ENCODE peak calls at places on chromosomes 5 and 9, in five cellular contexts. One of them, this sample, is unnamed.

GRCh38 chr9:121915304-121915625 is 177.8 kb downstream of the TTLL11 start:
- DNase-seq in HCT116: no peak
- DNase-seq in HepG2: no peak
- DNase-seq in K562: no peak
- DNase-seq in SK-N-SH: no peak
- DNase-seq in this sample: no peak

GRCh38 chr9:70297141-70297540 is 38.4 kb downstream of the SMC5 start:
- DNase-seq in K562: no peak
- DNase-seq in HCT116: no peak
- DNase-seq in SK-N-SH: no peak
- DNase-seq in HepG2: no peak
- DNase-seq in this sample: no peak

GRCh38 chr5:153445875-153446567 is 44.4 kb upstream of the GRIA1 start:
- DNase-seq in K562: no peak
- DNase-seq in HepG2: no peak
- DNase-seq in HCT116: no peak
- DNase-seq in SK-N-SH: peak
- DNase-seq in this sample: peak

GRCh38 chr9:94042516-94042915 is 41.7 kb upstream of the PTPDC1 start:
- DNase-seq in HCT116: no peak
- DNase-seq in K562: no peak
- DNase-seq in SK-N-SH: no peak
- DNase-seq in HepG2: no peak
- DNase-seq in this sample: no peak

GRCh38 chr9:89149726-89150125 is 28.9 kb downstream of the SHC3 start:
- DNase-seq in K562: no peak
- DNase-seq in HepG2: no peak
- DNase-seq in SK-N-SH: no peak
- DNase-seq in HCT116: no peak
- DNase-seq in this sample: peak

GRCh38 chr9:91489391-91489899 is 65.8 kb upstream of the NFIL3 start:
- DNase-seq in SK-N-SH: no peak
- DNase-seq in K562: no peak
- DNase-seq in HCT116: no peak
- DNase-seq in HepG2: no peak
- DNase-seq in this sample: no peak

GRCh38 chr9:34554211-34555001 is 31.6 kb upstream of the ENHO start:
- DNase-seq in K562: no peak
- DNase-seq in HCT116: no peak
- DNase-seq in SK-N-SH: peak
- DNase-seq in HepG2: no peak
- DNase-seq in this sample: no peak

GRCh38 chr5:84494453-84494852 is 109.8 kb upstream of the EDIL3 start:
- DNase-seq in K562: no peak
- DNase-seq in SK-N-SH: no peak
- DNase-seq in HepG2: no peak
- DNase-seq in HCT116: no peak
- DNase-seq in this sample: no peak

GRCh38 chr9:70795841-70796240 is 325.6 kb downstream of the TRPM3 start:
- DNase-seq in SK-N-SH: no peak
- DNase-seq in HCT116: no peak
- DNase-seq in HepG2: no peak
- DNase-seq in K562: no peak
- DNase-seq in this sample: no peak

GRCh38 chr5:989961-990530 is 18.6 kb upstream of the NKD2 start:
- DNase-seq in SK-N-SH: peak
- DNase-seq in HepG2: no peak
- DNase-seq in HCT116: no peak
- DNase-seq in K562: peak
- DNase-seq in this sample: no peak

GRCh38 chr5:175652741-175653663 is 4.9 kb upstream of the HRH2 start:
- DNase-seq in SK-N-SH: no peak
- DNase-seq in HepG2: no peak
- DNase-seq in K562: no peak
- DNase-seq in HCT116: no peak
- DNase-seq in this sample: no peak

GRCh38 chr5:5320062-5320805 is 102.2 kb upstream of the ICE1 start:
- DNase-seq in K562: no peak
- DNase-seq in HepG2: no peak
- DNase-seq in SK-N-SH: no peak
- DNase-seq in HCT116: no peak
- DNase-seq in this sample: no peak

GRCh38 chr9:88874391-88874790 is 116.9 kb upstream of the S1PR3 start:
- DNase-seq in K562: peak
- DNase-seq in HepG2: peak
- DNase-seq in SK-N-SH: no peak
- DNase-seq in HCT116: no peak
- DNase-seq in this sample: no peak

GRCh38 chr5:92403308-92403707 is 1020.2 kb upstream of the ARRDC3 start:
- DNase-seq in HepG2: no peak
- DNase-seq in K562: no peak
- DNase-seq in SK-N-SH: no peak
- DNase-seq in HCT116: no peak
- DNase-seq in this sample: no peak

GRCh38 chr5:92402045-92402444 is 1018.9 kb upstream of the ARRDC3 start:
- DNase-seq in HCT116: no peak
- DNase-seq in K562: no peak
- DNase-seq in SK-N-SH: no peak
- DNase-seq in HepG2: no peak
- DNase-seq in this sample: no peak

DNA sequence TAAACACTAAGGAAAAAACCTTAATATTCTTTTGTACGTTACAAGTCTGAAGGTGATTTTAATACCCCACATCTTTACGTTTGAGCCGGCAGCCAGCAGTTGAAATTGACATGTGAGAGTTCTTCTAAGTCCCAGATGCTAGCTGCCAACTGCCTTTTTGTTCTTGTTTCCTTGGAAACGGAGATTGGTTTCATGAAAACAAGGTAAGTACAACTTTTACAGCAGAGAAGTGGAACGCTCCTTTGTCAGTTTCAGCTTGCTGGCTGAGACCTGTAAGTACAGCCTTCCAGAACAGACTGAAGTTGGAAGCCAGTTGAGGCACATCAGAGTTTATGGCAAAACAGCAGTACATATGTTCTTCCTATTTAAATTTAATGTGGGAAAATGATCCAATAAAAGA is 1018.4 kb upstream of the ARRDC3 start:
- DNase-seq in SK-N-SH: no peak
- DNase-seq in HCT116: no peak
- DNase-seq in HepG2: no peak
- DNase-seq in K562: no peak
- DNase-seq in this sample: no peak
- H3K4me2 ChIP-seq in SK-N-SH: peak
- H3K4me2 ChIP-seq in HCT116: no peak
- H3K4me2 ChIP-seq in HepG2: no peak
- H3K4me2 ChIP-seq in K562: no peak
- H3K4me2 ChIP-seq in this sample: no peak

GRCh38 chr5:65765582-65765981 is 43.6 kb downstream of the NLN start:
- DNase-seq in SK-N-SH: no peak
- DNase-seq in HCT116: no peak
- DNase-seq in HepG2: no peak
- DNase-seq in K562: no peak
- DNase-seq in this sample: no peak

GRCh38 chr5:65758546-65759144 is 36.6 kb downstream of the NLN start:
- DNase-seq in SK-N-SH: no peak
- DNase-seq in HepG2: no peak
- DNase-seq in HCT116: no peak
- DNase-seq in K562: no peak
- DNase-seq in this sample: no peak

GRCh38 chr5:65766159-65766558 is 44.2 kb downstream of the NLN start:
- DNase-seq in SK-N-SH: no peak
- DNase-seq in K562: no peak
- DNase-seq in HepG2: no peak
- DNase-seq in HCT116: no peak
- DNase-seq in this sample: no peak

GRCh38 chr5:65762234-65762633 is 40.2 kb downstream of the NLN start:
- DNase-seq in HepG2: no peak
- DNase-seq in K562: no peak
- DNase-seq in SK-N-SH: no peak
- DNase-seq in HCT116: no peak
- DNase-seq in this sample: no peak

DNA sequence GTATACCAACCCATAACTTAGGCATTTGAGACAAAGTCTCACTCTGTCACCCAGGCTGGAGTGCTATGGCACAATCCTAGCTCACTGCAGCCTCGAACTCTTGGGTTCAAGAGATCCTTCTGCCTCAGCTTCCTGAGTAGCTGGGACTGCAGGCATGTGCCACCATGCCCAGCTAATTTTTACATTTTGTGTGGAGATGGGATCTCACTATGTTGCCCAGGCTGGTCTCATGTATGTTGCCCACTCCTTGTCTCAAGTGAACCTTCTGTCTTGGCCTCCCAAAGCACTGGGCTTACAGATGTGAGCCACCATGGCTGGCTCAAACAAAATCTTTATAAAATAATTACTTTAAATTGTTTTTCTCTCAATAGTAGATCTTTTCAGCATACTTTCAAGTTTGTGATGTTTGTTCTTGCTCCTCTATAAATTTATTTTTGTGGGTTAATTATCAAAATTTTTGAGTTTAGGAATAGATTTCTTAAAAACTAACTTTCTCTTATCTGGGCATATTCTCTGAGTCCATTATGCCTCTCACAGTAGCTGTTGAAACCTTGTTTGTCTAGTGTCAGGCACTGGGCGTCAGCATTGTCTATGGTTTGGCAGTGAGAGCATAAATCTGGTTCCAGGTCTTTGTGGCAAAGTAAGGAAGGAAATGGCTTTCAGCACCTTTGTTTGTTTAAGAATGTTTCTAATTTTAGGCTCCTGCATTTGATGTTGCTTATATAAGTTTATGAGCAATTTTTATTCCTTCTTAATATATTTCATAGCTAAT is 38.7 kb downstream of the NLN start:
- DNase-seq in HepG2: no peak
- DNase-seq in K562: no peak
- DNase-seq in HCT116: no peak
- DNase-seq in SK-N-SH: no peak
- DNase-seq in this sample: no peak
- TF ChIP-seq REST in HepG2: no peak
- TF ChIP-seq REST in K562: no peak
- TF ChIP-seq REST in HCT116: no peak
- TF ChIP-seq REST in SK-N-SH: no peak
- TF ChIP-seq REST in this sample: no peak

DNA sequence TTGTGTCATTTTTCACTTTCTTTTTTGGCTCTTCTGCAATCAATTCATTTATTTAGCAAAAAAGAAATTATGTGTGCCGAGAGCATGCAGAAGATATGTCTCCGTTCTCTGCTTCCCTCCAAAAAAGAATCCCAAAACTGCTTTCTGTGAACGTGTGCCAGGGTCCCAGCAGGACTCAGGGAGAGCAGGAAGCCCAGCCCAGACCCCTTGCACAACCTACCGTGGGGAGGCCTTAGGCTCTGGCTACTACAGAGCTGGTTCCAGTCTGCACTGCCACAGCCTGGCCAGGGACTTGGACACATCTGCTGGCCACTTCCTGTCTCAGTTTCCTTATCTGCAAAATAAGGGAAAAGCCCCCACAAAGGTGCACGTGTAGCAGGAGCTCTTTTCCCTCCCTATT is 2.4 kb downstream of the FGFR4 start:
- DNase-seq in HCT116: no peak
- DNase-seq in SK-N-SH: peak
- DNase-seq in HepG2: no peak
- DNase-seq in K562: peak
- DNase-seq in this sample: no peak
- H3K4me2 ChIP-seq in HCT116: no peak
- H3K4me2 ChIP-seq in SK-N-SH: no peak
- H3K4me2 ChIP-seq in HepG2: peak
- H3K4me2 ChIP-seq in K562: no peak
- H3K4me2 ChIP-seq in this sample: peak

GRCh38 chr5:109005611-109006010 is 257.9 kb downstream of the FER start:
- DNase-seq in SK-N-SH: no peak
- DNase-seq in HCT116: no peak
- DNase-seq in K562: no peak
- DNase-seq in HepG2: no peak
- DNase-seq in this sample: no peak
- TF ChIP-seq REST in SK-N-SH: no peak
- TF ChIP-seq REST in HCT116: no peak
- TF ChIP-seq REST in K562: no peak
- TF ChIP-seq REST in HepG2: no peak
- TF ChIP-seq REST in this sample: no peak

GRCh38 chr5:112097768-112098167 is 321.3 kb downstream of the EPB41L4A start:
- DNase-seq in SK-N-SH: no peak
- DNase-seq in HepG2: no peak
- DNase-seq in K562: no peak
- DNase-seq in HCT116: no peak
- DNase-seq in this sample: no peak
- H3K4me2 ChIP-seq in SK-N-SH: no peak
- H3K4me2 ChIP-seq in HepG2: no peak
- H3K4me2 ChIP-seq in K562: no peak
- H3K4me2 ChIP-seq in HCT116: no peak
- H3K4me2 ChIP-seq in this sample: no peak

GRCh38 chr9:133164209-133164590 is 486 bp upstream of the GBGT1 start:
- DNase-seq in HCT116: no peak
- DNase-seq in HepG2: no peak
- DNase-seq in K562: no peak
- DNase-seq in SK-N-SH: no peak
- DNase-seq in this sample: no peak
- TF ChIP-seq REST in HCT116: no peak
- TF ChIP-seq REST in HepG2: no peak
- TF ChIP-seq REST in K562: no peak
- TF ChIP-seq REST in SK-N-SH: no peak
- TF ChIP-seq REST in this sample: no peak

DNA sequence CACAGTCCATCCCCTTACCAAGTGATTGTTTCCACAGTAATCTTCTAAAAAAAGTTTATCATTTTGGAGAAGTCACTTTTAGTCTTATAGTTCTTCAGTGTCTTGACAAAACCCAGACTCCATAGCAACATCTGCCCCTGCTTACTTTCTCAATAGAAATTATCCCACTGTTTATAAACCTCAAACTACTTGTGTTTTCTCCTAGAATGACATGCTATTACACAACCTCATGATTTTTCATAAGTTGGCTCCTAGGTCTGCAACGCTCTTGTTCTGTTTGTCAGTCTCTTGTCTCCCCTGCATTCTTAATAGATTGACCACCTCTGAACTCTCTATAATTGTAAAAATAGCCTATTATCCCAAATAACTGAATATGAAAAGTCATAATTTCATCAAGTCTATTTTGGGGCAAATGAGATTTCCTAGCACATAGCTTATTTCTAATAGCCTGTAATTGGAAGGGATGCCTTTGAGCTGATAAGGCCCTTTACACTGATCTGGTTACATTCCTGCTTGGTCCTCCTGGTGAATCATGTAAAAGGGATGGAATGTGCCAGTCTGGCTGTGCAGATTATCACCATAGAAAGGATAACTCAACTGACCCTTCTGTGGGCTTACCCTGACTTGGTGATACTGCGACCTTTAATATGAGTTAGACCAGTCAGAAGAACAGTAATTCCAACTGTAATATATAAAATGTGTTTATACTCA is 69.6 kb downstream of the CHSY3 start:
- DNase-seq in SK-N-SH: no peak
- DNase-seq in K562: no peak
- DNase-seq in HCT116: no peak
- DNase-seq in HepG2: no peak
- DNase-seq in this sample: no peak
- H3K4me2 ChIP-seq in SK-N-SH: no peak
- H3K4me2 ChIP-seq in K562: no peak
- H3K4me2 ChIP-seq in HCT116: no peak
- H3K4me2 ChIP-seq in HepG2: no peak
- H3K4me2 ChIP-seq in this sample: no peak

This sample was measured in A549.